ENCODE peak calls at places on chromosomes 3 and 15, in nine cellular contexts. Y is retinal pigment epithelial cell; O is 8988T; V is GDM1; I is pancreas; H is NCI-H460; G is thoracic aorta; J is skeletal muscle cell; E is stimulated activated CD4-positive, alpha-beta T cell treated with anti-CD3 and anti-CD28 coated beads, Interleukin-1b, Interleukin-23, amount 100 ng/mL, for 24 hours. W is an unnamed sample.

GRCh38 chr15:34435658-34436057 is 1.9 kb downstream of the GOLGA8A start:
- DNase-seq in Y (no peak), O (no peak), V (no peak), I (no peak), H (no peak), G (no peak), J (no peak), E (no peak), W (no peak)

GRCh38 chr15:56919708-56920637 is 1.5 kb downstream of the TCF12 start:
- DNase-seq in Y (no peak), O (peak), V (no peak), I (peak), H (no peak), G (no peak), J (no peak), E (no peak), W (no peak)

GRCh38 chr15:61661791-61662190 is 398.5 kb downstream of the VPS13C start:
- DNase-seq in Y (no peak), O (no peak), V (no peak), I (no peak), H (no peak), G (no peak), J (peak), E (no peak), W (no peak)

GRCh38 chr3:152295834-152296233 is 27.1 kb downstream of the MBNL1 start:
- DNase-seq in Y (no peak), O (no peak), V (no peak), I (no peak), H (no peak), G (no peak), J (no peak), E (no peak), W (no peak)

GRCh38 chr3:130773371-130773770 is 26.7 kb upstream of the PIK3R4 start:
- DNase-seq in Y (peak), O (no peak), V (no peak), I (no peak), H (no peak), G (no peak), J (no peak), E (no peak), W (no peak)

GRCh38 chr3:158668506-158668905 is 3.9 kb downstream of the LXN start:
- DNase-seq in Y (no peak), O (no peak), V (no peak), I (no peak), H (no peak), G (no peak), J (peak), E (no peak), W (peak)

GRCh38 chr15:101159096-101159935 is 92.5 kb downstream of the CHSY1 start:
- DNase-seq in Y (no peak), O (no peak), V (peak), I (no peak), H (no peak), G (no peak), J (no peak), E (no peak), W (no peak)

GRCh38 chr3:48129921-48130320 is 58.3 kb downstream of the CDC25A start:
- DNase-seq in Y (no peak), O (no peak), V (no peak), I (no peak), H (no peak), G (no peak), J (no peak), E (no peak), W (no peak)

GRCh38 chr3:139355502-139355901 is 11.7 kb downstream of the MRPS22 start:
- DNase-seq in Y (no peak), O (no peak), V (no peak), I (no peak), H (no peak), G (no peak), J (no peak), E (no peak), W (no peak)

GRCh38 chr3:23953523-23953922 is 8.4 kb downstream of the NR1D2 start:
- DNase-seq in Y (no peak), O (no peak), V (no peak), I (no peak), H (no peak), G (no peak), J (no peak), E (no peak), W (no peak)

GRCh38 chr15:31215490-31216209 is 111.0 kb upstream of the KLF13 start:
- DNase-seq in Y (no peak), O (peak), V (peak), I (peak), H (peak), G (peak), J (no peak), E (peak), W (no peak)

GRCh38 chr3:3662610-3663009 is 136.6 kb upstream of the LRRN1 start:
- DNase-seq in Y (no peak), O (no peak), V (no peak), I (no peak), H (no peak), G (no peak), J (no peak), E (no peak), W (no peak)

GRCh38 chr3:73685061-73685460 is 60.3 kb upstream of the PDZRN3 start:
- DNase-seq in Y (no peak), O (no peak), V (no peak), I (no peak), H (no peak), G (no peak), J (no peak), E (no peak), W (no peak)

GRCh38 chr3:9779721-9780450 is 10.1 kb upstream of the CAMK1 start:
- DNase-seq in Y (no peak), O (no peak), V (peak), I (no peak), H (no peak), G (no peak), J (no peak), E (no peak), W (no peak)

GRCh38 chr3:72247645-72248388 is 462.9 kb upstream of the PROK2 start:
- DNase-seq in Y (no peak), O (no peak), V (no peak), I (no peak), H (no peak), G (no peak), J (no peak), E (no peak), W (no peak)

GRCh38 chr15:75705854-75706681 is 6.6 kb downstream of the CSPG4 start:
- DNase-seq in Y (no peak), O (no peak), V (no peak), I (no peak), H (no peak), G (no peak), J (no peak), E (no peak), W (no peak)

GRCh38 chr3:43389388-43390254 is 103.3 kb downstream of the SNRK start:
- DNase-seq in Y (no peak), O (no peak), V (peak), I (no peak), H (peak), G (no peak), J (peak), E (peak), W (peak)

GRCh38 chr3:40669176-40669575 is 144.4 kb downstream of the ZNF621 start:
- DNase-seq in Y (no peak), O (no peak), V (no peak), I (no peak), H (no peak), G (no peak), J (no peak), E (no peak), W (no peak)

GRCh38 chr15:52336530-52336929 is 40.9 kb upstream of the MYO5C start:
- DNase-seq in Y (no peak), O (no peak), V (no peak), I (no peak), H (no peak), G (no peak), J (no peak), E (no peak), W (no peak)

GRCh38 chr3:33919312-33919711 is 120.9 kb downstream of the PDCD6IP start:
- DNase-seq in Y (no peak), O (no peak), V (no peak), I (no peak), H (no peak), G (no peak), J (no peak), E (no peak), W (no peak)

GRCh38 chr3:46929324-46929723 is 47.2 kb downstream of the CCDC12 start:
- DNase-seq in Y (no peak), O (no peak), V (no peak), I (peak), H (no peak), G (no peak), J (no peak), E (no peak), W (no peak)

GRCh38 chr3:156184156-156184555 is 63.8 kb downstream of the KCNAB1 start:
- DNase-seq in Y (no peak), O (no peak), V (no peak), I (no peak), H (no peak), G (no peak), J (no peak), E (no peak), W (no peak)

GRCh38 chr3:107846282-107846852 is 244.5 kb downstream of the CD47 start:
- DNase-seq in Y (no peak), O (peak), V (no peak), I (no peak), H (peak), G (peak), J (peak), E (no peak), W (peak)

GRCh38 chr3:183650554-183650953 is 15.1 kb downstream of the KLHL24 start:
- DNase-seq in Y (no peak), O (no peak), V (no peak), I (no peak), H (no peak), G (no peak), J (no peak), E (no peak), W (no peak)

W was measured in pulmonary artery endothelial cell.